ENCODE peak calls at places on chromosome 9, in seven cellular contexts. One of them, this sample, is unnamed.
A peak's percentile ranks its signal among the peaks of the same experiment; 100 is the strongest.

GRCh38 chr9:128207076-128207731 is 4.0 kb downstream of the DNM1 start:
- DNase-seq in A549: no peak
- DNase-seq in K562: no peak
- DNase-seq in HepG2: no peak
- DNase-seq in transverse colon: no peak
- DNase-seq in ovary: no peak
- DNase-seq in SK-N-SH: no peak
- DNase-seq in this sample: no peak

GRCh38 chr9:108672475-108673065 is 183.2 kb downstream of the ACTL7B start:
- DNase-seq in transverse colon: no peak
- DNase-seq in ovary: no peak
- DNase-seq in K562: no peak
- DNase-seq in HepG2: no peak
- DNase-seq in A549: no peak
- DNase-seq in SK-N-SH: no peak
- DNase-seq in this sample: no peak

GRCh38 chr9:121455527-121456239 is 44.0 kb downstream of the GGTA1 start:
- DNase-seq in SK-N-SH: no peak
- DNase-seq in HepG2: no peak
- DNase-seq in K562: peak; percentile 36
- DNase-seq in A549: no peak
- DNase-seq in ovary: no peak
- DNase-seq in transverse colon: no peak
- DNase-seq in this sample: no peak

GRCh38 chr9:110303136-110303535 is 34.5 kb downstream of the TXNDC8 start:
- DNase-seq in ovary: no peak
- DNase-seq in K562: no peak
- DNase-seq in transverse colon: no peak
- DNase-seq in HepG2: no peak
- DNase-seq in SK-N-SH: no peak
- DNase-seq in A549: no peak
- DNase-seq in this sample: no peak

GRCh38 chr9:137445930-137446431 is 4.8 kb upstream of the ENTPD8 start:
- DNase-seq in SK-N-SH: no peak
- DNase-seq in HepG2: no peak
- DNase-seq in ovary: no peak
- DNase-seq in transverse colon: no peak
- DNase-seq in A549: no peak
- DNase-seq in K562: no peak
- DNase-seq in this sample: no peak

GRCh38 chr9:75083188-75083976 is 4.6 kb downstream of the NMRK1 start:
- DNase-seq in A549: no peak
- DNase-seq in HepG2: peak; percentile 74
- DNase-seq in transverse colon: peak; percentile 71
- DNase-seq in ovary: no peak
- DNase-seq in SK-N-SH: no peak
- DNase-seq in K562: peak; percentile 39
- DNase-seq in this sample: peak; percentile 62

GRCh38 chr9:18905033-18905882 is 127.8 kb downstream of the SAXO1 start:
- DNase-seq in HepG2: no peak
- DNase-seq in A549: no peak
- DNase-seq in ovary: no peak
- DNase-seq in K562: no peak
- DNase-seq in transverse colon: no peak
- DNase-seq in SK-N-SH: no peak
- DNase-seq in this sample: no peak

GRCh38 chr9:90801507-90802289 is at the start of gene SYK:
- DNase-seq in ovary: no peak
- DNase-seq in K562: peak; percentile 68
- DNase-seq in SK-N-SH: peak; percentile 66
- DNase-seq in HepG2: no peak
- DNase-seq in transverse colon: peak; percentile 87
- DNase-seq in A549: no peak
- DNase-seq in this sample: peak; percentile 79

GRCh38 chr9:37909326-37909725 is 5.4 kb upstream of the SLC25A51 start:
- DNase-seq in A549: no peak
- DNase-seq in SK-N-SH: no peak
- DNase-seq in HepG2: no peak
- DNase-seq in transverse colon: no peak
- DNase-seq in ovary: no peak
- DNase-seq in K562: no peak
- DNase-seq in this sample: no peak

GRCh38 chr9:133210202-133210532 is 1.1 kb upstream of the OBP2B start:
- DNase-seq in K562: no peak
- DNase-seq in HepG2: peak; percentile 11
- DNase-seq in transverse colon: no peak
- DNase-seq in SK-N-SH: no peak
- DNase-seq in A549: no peak
- DNase-seq in ovary: no peak
- DNase-seq in this sample: peak; percentile 23

GRCh38 chr9:78189461-78189860 is 46.4 kb upstream of the CEP78 start:
- DNase-seq in K562: no peak
- DNase-seq in HepG2: no peak
- DNase-seq in ovary: no peak
- DNase-seq in transverse colon: no peak
- DNase-seq in A549: no peak
- DNase-seq in SK-N-SH: no peak
- DNase-seq in this sample: no peak

GRCh38 chr9:73613092-73613701 is 461.5 kb downstream of the ANXA1 start:
- DNase-seq in A549: no peak
- DNase-seq in transverse colon: no peak
- DNase-seq in SK-N-SH: no peak
- DNase-seq in ovary: no peak
- DNase-seq in K562: peak; percentile 12
- DNase-seq in HepG2: no peak
- DNase-seq in this sample: no peak

GRCh38 chr9:114836769-114837168 is 30.9 kb upstream of the TNFSF15 start:
- DNase-seq in SK-N-SH: no peak
- DNase-seq in HepG2: no peak
- DNase-seq in K562: no peak
- DNase-seq in A549: no peak
- DNase-seq in transverse colon: no peak
- DNase-seq in ovary: no peak
- DNase-seq in this sample: no peak

GRCh38 chr9:128409998-128410397 is 10.7 kb upstream of the CERCAM start:
- DNase-seq in A549: no peak
- DNase-seq in K562: peak; percentile 55
- DNase-seq in HepG2: peak; percentile 24
- DNase-seq in SK-N-SH: no peak
- DNase-seq in transverse colon: no peak
- DNase-seq in ovary: no peak
- DNase-seq in this sample: no peak

GRCh38 chr9:5375091-5375490 is 35.4 kb upstream of the RLN1 start:
- DNase-seq in transverse colon: no peak
- DNase-seq in SK-N-SH: no peak
- DNase-seq in A549: no peak
- DNase-seq in ovary: no peak
- DNase-seq in HepG2: no peak
- DNase-seq in K562: no peak
- DNase-seq in this sample: no peak

GRCh38 chr9:110015759-110016158 is 192.2 kb downstream of the C9orf152 start:
- DNase-seq in transverse colon: no peak
- DNase-seq in HepG2: no peak
- DNase-seq in K562: no peak
- DNase-seq in A549: peak; percentile 21
- DNase-seq in ovary: no peak
- DNase-seq in SK-N-SH: no peak
- DNase-seq in this sample: no peak

GRCh38 chr9:17630531-17630949 is 51.7 kb downstream of the SH3GL2 start:
- DNase-seq in transverse colon: no peak
- DNase-seq in K562: no peak
- DNase-seq in SK-N-SH: no peak
- DNase-seq in A549: no peak
- DNase-seq in HepG2: no peak
- DNase-seq in ovary: no peak
- DNase-seq in this sample: no peak

GRCh38 chr9:36136277-36136893 is at the start of gene GLIPR2:
- DNase-seq in ovary: peak; percentile 79
- DNase-seq in transverse colon: peak; percentile 87
- DNase-seq in SK-N-SH: peak; percentile 92
- DNase-seq in A549: peak; percentile 77
- DNase-seq in K562: peak; percentile 78
- DNase-seq in HepG2: peak; percentile 18
- DNase-seq in this sample: peak; percentile 84
- H3K27ac ChIP-seq in ovary: no peak within 1 kb of the TSS
- H3K27ac ChIP-seq in transverse colon: peak within 1 kb of the TSS; percentile 91
- H3K27ac ChIP-seq in SK-N-SH: no peak within 1 kb of the TSS
- H3K27ac ChIP-seq in A549: peak within 1 kb of the TSS; percentile 79
- H3K27ac ChIP-seq in K562: no peak within 1 kb of the TSS
- H3K27ac ChIP-seq in HepG2: no peak within 1 kb of the TSS
- H3K27ac ChIP-seq in this sample: peak within 1 kb of the TSS; percentile 90

DNA sequence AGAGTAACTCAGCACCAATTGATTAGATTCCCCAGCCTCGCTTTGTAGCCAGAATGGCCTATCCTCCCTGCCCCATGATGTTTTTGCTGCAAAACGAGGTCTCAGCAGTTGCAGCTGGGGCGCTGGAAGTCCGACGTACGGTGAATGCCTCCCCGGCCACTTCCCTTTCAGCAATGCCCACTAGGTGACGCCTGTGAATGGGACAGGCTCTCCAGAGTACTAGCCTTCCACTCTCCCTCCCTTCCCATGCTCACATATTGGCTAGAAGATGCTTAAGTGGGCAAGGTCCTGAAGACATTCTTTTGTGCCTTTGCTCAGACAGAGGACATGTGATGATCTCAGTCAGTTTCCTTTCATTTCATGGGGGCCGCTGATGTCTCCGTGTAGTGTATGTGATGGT is 50.8 kb downstream of the DMRT2 start:
- DNase-seq in K562: peak; percentile 0
- DNase-seq in SK-N-SH: peak; percentile 6
- DNase-seq in HepG2: peak; percentile 26
- DNase-seq in A549: no peak
- DNase-seq in transverse colon: peak; percentile 50
- DNase-seq in ovary: no peak
- DNase-seq in this sample: peak; percentile 56
- TF ChIP-seq CTCF in K562: no peak
- TF ChIP-seq CTCF in SK-N-SH: peak; percentile 45
- TF ChIP-seq CTCF in HepG2: peak; percentile 85
- TF ChIP-seq CTCF in A549: peak; percentile 29
- TF ChIP-seq CTCF in transverse colon: peak; percentile 41
- TF ChIP-seq CTCF in ovary: no peak
- TF ChIP-seq CTCF in this sample: peak; percentile 49

GRCh38 chr9:88998911-88999310 is 7.6 kb downstream of the S1PR3 start:
- DNase-seq in ovary: peak; percentile 54
- DNase-seq in K562: no peak
- DNase-seq in A549: no peak
- DNase-seq in SK-N-SH: no peak
- DNase-seq in transverse colon: no peak
- DNase-seq in HepG2: no peak
- DNase-seq in this sample: peak; percentile 58
- TF ChIP-seq EP300 in ovary: peak; percentile 70
- TF ChIP-seq EP300 in K562: no peak
- TF ChIP-seq EP300 in A549: no peak
- TF ChIP-seq EP300 in SK-N-SH: no peak
- TF ChIP-seq EP300 in transverse colon: no peak
- TF ChIP-seq EP300 in HepG2: no peak
- TF ChIP-seq EP300 in this sample: peak; percentile 92

DNA sequence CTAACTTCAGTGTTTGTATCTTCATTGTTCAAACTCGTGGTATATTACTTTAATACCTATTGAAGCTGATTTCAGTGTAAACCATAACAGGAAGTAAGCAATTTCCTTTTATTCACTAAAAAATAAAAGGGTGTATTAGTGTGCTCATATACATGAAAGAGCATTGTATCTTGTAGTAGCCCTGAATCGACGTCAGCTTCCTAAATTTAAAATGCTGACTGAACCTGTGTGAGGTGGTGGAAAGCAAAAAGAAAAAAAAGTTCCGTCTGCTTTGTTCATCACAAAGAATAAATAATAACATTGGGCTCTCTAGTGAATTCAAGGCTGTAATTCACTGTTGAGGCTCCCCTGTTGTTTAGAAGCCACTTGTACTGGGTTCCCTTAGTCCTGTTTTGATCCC is 11.5 kb downstream of the SMARCA2 start:
- DNase-seq in ovary: no peak
- DNase-seq in HepG2: no peak
- DNase-seq in SK-N-SH: no peak
- DNase-seq in A549: no peak
- DNase-seq in transverse colon: no peak
- DNase-seq in K562: no peak
- DNase-seq in this sample: no peak
- H3K27ac ChIP-seq in ovary: no peak overlapping the region
- H3K27ac ChIP-seq in HepG2: no peak overlapping the region
- H3K27ac ChIP-seq in SK-N-SH: no peak overlapping the region
- H3K27ac ChIP-seq in A549: no peak overlapping the region
- H3K27ac ChIP-seq in transverse colon: peak overlapping the region; percentile 27
- H3K27ac ChIP-seq in K562: peak overlapping the region; percentile 18
- H3K27ac ChIP-seq in this sample: no peak overlapping the region